ENCODE peak calls at places on chromosomes 7 and 10, in ten cellular contexts. C, P, W, F, Y, X, V, M, S and O are unnamed samples.

GRCh38 chr7:17679427-17679826 is 260.9 kb downstream of the SNX13 start:
- DNase-seq in C (peak), P (no peak), W (no peak), F (no peak), Y (peak), X (no peak), V (no peak), M (no peak), S (no peak), O (no peak)

GRCh38 chr7:155471728-155472127 is 13.8 kb downstream of the EN2 start:
- DNase-seq in C (no peak), P (no peak), W (no peak), F (peak), Y (no peak), X (no peak), V (no peak), M (peak), S (no peak), O (no peak)

GRCh38 chr10:122494173-122494820 is 32.9 kb downstream of the HTRA1 start:
- DNase-seq in C (no peak), P (peak), W (no peak), F (no peak), Y (no peak), X (no peak), V (no peak), M (no peak), S (no peak), O (no peak)

GRCh38 chr10:64067009-64067606 is 545.9 kb downstream of the REEP3 start:
- DNase-seq in C (no peak), P (no peak), W (no peak), F (no peak), Y (no peak), X (no peak), V (no peak), M (no peak), S (no peak), O (no peak)

GRCh38 chr10:125672884-125673283 is 10.1 kb downstream of the TEX36 start:
- DNase-seq in C (no peak), P (no peak), W (no peak), F (no peak), Y (no peak), X (no peak), V (no peak), M (no peak), S (no peak), O (no peak)

GRCh38 chr10:129520440-129521080 is 53.5 kb downstream of the MGMT start:
- DNase-seq in C (no peak), P (no peak), W (no peak), F (no peak), Y (no peak), X (no peak), V (no peak), M (no peak), S (no peak), O (no peak)

GRCh38 chr10:47175181-47176080 is 124.6 kb upstream of the GDF10 start:
- DNase-seq in C (no peak), P (no peak), W (no peak), F (no peak), Y (no peak), X (peak), V (no peak), M (no peak), S (no peak), O (no peak)

GRCh38 chr10:14543048-14543903 is 212.6 kb upstream of the FRMD4A start:
- DNase-seq in C (peak), P (peak), W (no peak), F (no peak), Y (no peak), X (no peak), V (no peak), M (no peak), S (no peak), O (no peak)

GRCh38 chr7:100604976-100605911 is 3.1 kb downstream of the PCOLCE start:
- DNase-seq in C (peak), P (peak), W (no peak), F (no peak), Y (no peak), X (no peak), V (no peak), M (peak), S (peak), O (peak)

GRCh38 chr10:130967784-130968183 is 343.7 kb downstream of the TCERG1L start:
- DNase-seq in C (no peak), P (no peak), W (no peak), F (no peak), Y (no peak), X (no peak), V (no peak), M (no peak), S (no peak), O (no peak)

GRCh38 chr10:76697923-76698322 is 939.7 kb downstream of the KCNMA1 start:
- DNase-seq in C (no peak), P (no peak), W (no peak), F (no peak), Y (no peak), X (no peak), V (no peak), M (no peak), S (no peak), O (no peak)

GRCh38 chr10:119549247-119549999 is 6.9 kb upstream of the RGS10 start:
- DNase-seq in C (no peak), P (no peak), W (no peak), F (no peak), Y (no peak), X (no peak), V (no peak), M (no peak), S (no peak), O (no peak)

GRCh38 chr10:32161586-32161985 is 105.4 kb upstream of the KIF5B start:
- DNase-seq in C (no peak), P (no peak), W (no peak), F (no peak), Y (no peak), X (no peak), V (no peak), M (no peak), S (no peak), O (no peak)

GRCh38 chr10:101774589-101775272 is 1.2 kb downstream of the FGF8 start:
- DNase-seq in C (no peak), P (no peak), W (no peak), F (no peak), Y (no peak), X (no peak), V (no peak), M (peak), S (no peak), O (no peak)

GRCh38 chr7:156155988-156156733 is 343.9 kb upstream of the SHH start:
- DNase-seq in C (no peak), P (no peak), W (no peak), F (no peak), Y (no peak), X (no peak), V (no peak), M (no peak), S (no peak), O (no peak)